ENCODE peak calls at places on chromosomes 1 and 21, in nine cellular contexts. L is psoas muscle; I is NCI-H510A; S is sciatic nerve; Q is ELR; H is GF-D8; R is NCI-H2107; D is NCI-H146; Z is activated CD4-positive, alpha-beta T cell treated with anti-CD3 and anti-CD28 coated beads, Interleukin-2, amount 50 U/mL, for 4 hours. F is an unnamed sample.

GRCh38 chr1:103265551-103265950 is 157.2 kb upstream of the COL11A1 start:
- DNase-seq in L (no peak), I (no peak), S (no peak), Q (peak), H (no peak), R (no peak), D (no peak), Z (no peak), F (no peak)

GRCh38 chr1:42002220-42002619 is 83.5 kb upstream of the HIVEP3 start:
- DNase-seq in L (no peak), I (peak), S (no peak), Q (no peak), H (no peak), R (peak), D (peak), Z (no peak), F (no peak)

GRCh38 chr21:46597896-46598343 is 7.0 kb downstream of the S100B start:
- DNase-seq in L (no peak), I (no peak), S (peak), Q (no peak), H (no peak), R (no peak), D (no peak), Z (no peak), F (no peak)

GRCh38 chr1:226632922-226633351 is 84.4 kb downstream of the STUM start:
- DNase-seq in L (peak), I (no peak), S (peak), Q (no peak), H (no peak), R (no peak), D (no peak), Z (no peak), F (no peak)

GRCh38 chr1:41872074-41872473 is 46.6 kb downstream of the HIVEP3 start:
- DNase-seq in L (no peak), I (no peak), S (no peak), Q (no peak), H (no peak), R (no peak), D (no peak), Z (no peak), F (no peak)

GRCh38 chr1:168893359-168893791 is 164.4 kb upstream of the DPT start:
- DNase-seq in L (peak), I (no peak), S (no peak), Q (no peak), H (no peak), R (no peak), D (peak), Z (no peak), F (no peak)

GRCh38 chr1:203181586-203182376 is 4.7 kb downstream of the CHI3L1 start:
- DNase-seq in L (no peak), I (no peak), S (no peak), Q (no peak), H (no peak), R (no peak), D (no peak), Z (no peak), F (no peak)

GRCh38 chr1:195744256-195744655 is 864.0 kb downstream of the KCNT2 start:
- DNase-seq in L (no peak), I (no peak), S (no peak), Q (no peak), H (no peak), R (no peak), D (no peak), Z (no peak), F (no peak)

GRCh38 chr1:177571485-177572076 is 398.3 kb downstream of the SEC16B start:
- DNase-seq in L (no peak), I (no peak), S (no peak), Q (no peak), H (no peak), R (no peak), D (no peak), Z (no peak), F (no peak)

GRCh38 chr1:10962483-10962882 is 50.0 kb upstream of the TARDBP start:
- DNase-seq in L (no peak), I (peak), S (no peak), Q (no peak), H (no peak), R (peak), D (peak), Z (no peak), F (no peak)

GRCh38 chr1:41618066-41618825 is 133.8 kb upstream of the EDN2 start:
- DNase-seq in L (peak), I (no peak), S (peak), Q (no peak), H (no peak), R (no peak), D (no peak), Z (no peak), F (peak)